ENCODE peak calls at places on chromosome 15, in seven cellular contexts. X is cardiac muscle cell, B is esophagus squamous epithelium, D is fibroblast of the aortic adventitia, Y is A549, P is colonic mucosa, E is heart right ventricle. C is an unnamed sample.

GRCh38 chr15:34719883-34720148 is 35.0 kb downstream of the GJD2 start:
- DNase-seq in E (no peak), B (no peak), D (no peak), P (no peak), Y (no peak), X (no peak), C (no peak)

GRCh38 chr15:69766156-69766555 is 313.5 kb downstream of the RPLP1 start:
- DNase-seq in P (no peak), E (no peak), B (no peak), X (no peak), D (peak), Y (no peak), C (no peak)

GRCh38 chr15:25543156-25543555 is 104.3 kb upstream of the UBE3A start:
- DNase-seq in B (no peak), P (peak), Y (no peak), X (peak), E (no peak), D (peak), C (peak)

GRCh38 chr15:74311734-74312444 is 55.6 kb downstream of the CYP11A1 start:
- DNase-seq in E (no peak), P (no peak), X (peak), D (no peak), Y (peak), B (no peak), C (peak)

GRCh38 chr15:73940061-73940981 is 14.1 kb downstream of the LOXL1 start:
- DNase-seq in Y (no peak), E (no peak), X (no peak), D (peak), B (no peak), P (no peak), C (no peak)

GRCh38 chr15:60509470-60509869 is 30.5 kb upstream of the ICE2 start:
- DNase-seq in B (no peak), Y (no peak), P (no peak), X (no peak), E (no peak), D (no peak), C (no peak)

GRCh38 chr15:97998307-97999071 is 38.0 kb downstream of the ARRDC4 start:
- DNase-seq in P (no peak), Y (no peak), X (no peak), E (no peak), D (peak), B (no peak), C (no peak)

GRCh38 chr15:61011576-61012336 is 217.3 kb downstream of the RORA start:
- DNase-seq in B (no peak), D (no peak), P (no peak), E (no peak), Y (no peak), X (peak), C (no peak)

GRCh38 chr15:79050977-79051376 is 39.6 kb downstream of the RASGRF1 start:
- DNase-seq in E (no peak), Y (no peak), X (peak), D (no peak), P (no peak), B (no peak), C (no peak)

GRCh38 chr15:85746641-85747040 is 48.1 kb downstream of the KLHL25 start:
- DNase-seq in E (no peak), P (no peak), Y (no peak), B (no peak), X (no peak), D (no peak), C (no peak)

GRCh38 chr15:58110999-58111717 is 27.0 kb upstream of the AQP9 start:
- DNase-seq in P (no peak), X (no peak), Y (no peak), D (no peak), B (no peak), E (no peak), C (no peak)

GRCh38 chr15:67832031-67832551 is 6.8 kb downstream of the SKOR1 start:
- DNase-seq in D (peak), P (no peak), E (no peak), X (no peak), B (no peak), Y (peak), C (no peak)

GRCh38 chr15:27844018-27844666 is 255.0 kb downstream of the OCA2 start:
- DNase-seq in X (no peak), P (no peak), D (peak), Y (no peak), B (no peak), E (no peak), C (no peak)

GRCh38 chr15:29291067-29291466 is 21.4 kb upstream of the NSMCE3 start:
- DNase-seq in P (no peak), X (no peak), D (no peak), Y (no peak), B (no peak), E (no peak), C (no peak)

GRCh38 chr15:67746022-67746421 is 79.3 kb upstream of the SKOR1 start:
- DNase-seq in B (no peak), D (peak), E (no peak), X (no peak), Y (no peak), P (no peak), C (no peak)

GRCh38 chr15:75840659-75841058 is 2.6 kb upstream of the UBE2Q2 start:
- DNase-seq in Y (peak), D (peak), E (no peak), X (peak), B (no peak), P (peak), C (no peak)

GRCh38 chr15:44193651-44194396 is 1.2 kb downstream of the FRMD5 start:
- DNase-seq in B (no peak), E (no peak), Y (no peak), D (peak), P (peak), X (peak), C (no peak)

GRCh38 chr15:91065505-91065904 is 34.6 kb upstream of the SV2B start:
- DNase-seq in P (no peak), B (no peak), D (no peak), Y (no peak), X (peak), E (no peak), C (no peak)

GRCh38 chr15:69812881-69813280 is 284.8 kb downstream of the TLE3 start:
- DNase-seq in D (no peak), E (no peak), Y (no peak), B (no peak), X (no peak), P (peak), C (peak)

GRCh38 chr15:33699691-33700447 is 268.4 kb upstream of the CHRM5 start:
- DNase-seq in E (no peak), P (no peak), D (peak), X (peak), Y (peak), B (no peak), C (no peak)
- TF ChIP-seq CTCF in E (peak), P (no peak), D (peak), X (peak), Y (no peak), B (no peak), C (no peak)

DNA sequence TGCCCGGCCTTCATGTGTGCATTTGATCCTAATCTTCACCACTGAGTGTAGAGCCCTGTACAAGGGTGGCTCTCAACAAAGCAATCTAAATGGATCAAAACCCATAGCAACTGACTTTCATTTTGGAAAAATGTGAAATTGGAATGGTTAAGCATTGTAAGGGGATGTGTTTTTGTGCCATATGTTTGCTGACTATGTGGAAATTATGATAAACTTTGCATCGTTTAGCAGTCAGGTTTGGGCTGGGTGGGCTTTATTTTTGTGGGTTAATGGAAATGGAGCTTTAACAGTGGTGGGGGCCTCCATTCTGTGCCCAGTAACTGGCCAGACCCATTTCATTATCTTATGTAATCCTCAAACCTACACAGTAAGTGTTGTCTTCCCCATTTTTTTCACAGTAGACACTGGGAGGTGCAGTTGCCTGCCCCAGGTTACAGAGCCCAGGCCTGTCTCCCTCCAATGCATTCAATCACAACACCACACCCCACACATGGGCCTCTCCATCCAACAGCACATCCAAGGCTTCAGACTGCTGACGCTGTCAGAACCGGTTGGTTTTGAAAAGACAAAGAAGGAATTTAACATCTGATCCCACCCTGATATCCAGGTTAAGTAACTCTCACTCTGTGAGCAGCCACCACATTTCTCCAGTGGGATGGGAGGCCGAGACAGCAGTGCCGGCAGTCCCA is 136.3 kb upstream of the ABHD17C start:
- DNase-seq in X (no peak), B (no peak), P (no peak), Y (no peak), D (no peak), E (no peak), C (no peak)
- H3K4me3 ChIP-seq in X (no peak), B (no peak), P (no peak), Y (no peak), D (no peak), E (no peak), C (no peak)

GRCh38 chr15:100220058-100220728 is 121.6 kb downstream of the ADAMTS17 start:
- DNase-seq in P (no peak), E (no peak), Y (no peak), B (no peak), X (no peak), D (no peak), C (no peak)
- TF ChIP-seq CTCF in P (no peak), E (no peak), Y (no peak), B (no peak), X (no peak), D (no peak), C (no peak)

DNA sequence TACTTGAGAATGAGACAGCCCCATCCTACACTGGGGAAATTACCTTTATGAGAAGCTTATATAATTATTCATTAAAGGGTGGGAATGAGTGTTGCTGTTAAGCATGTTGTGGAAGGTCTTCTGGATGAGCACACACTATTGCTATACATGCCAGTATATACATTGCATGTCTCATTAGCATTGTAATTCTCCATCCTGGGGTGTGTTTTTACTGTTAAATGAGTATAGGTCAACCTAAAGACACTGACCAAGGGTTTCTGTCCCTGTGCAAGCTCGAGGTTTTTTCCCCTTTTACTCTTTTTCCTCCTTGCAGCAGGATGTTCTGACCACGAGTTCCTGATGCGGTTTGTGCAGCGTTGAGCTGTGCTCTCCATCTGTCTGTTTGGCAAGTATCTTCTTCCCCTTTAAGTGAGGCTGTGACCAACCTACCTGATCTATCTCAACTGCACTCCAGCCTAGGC is 7.2 kb upstream of the IVD start:
- DNase-seq in B (no peak), D (no peak), Y (no peak), E (no peak), X (no peak), P (no peak), C (no peak)
- H3K4me3 ChIP-seq in B (no peak), D (no peak), Y (no peak), E (no peak), X (no peak), P (no peak), C (no peak)

C was measured in mucosa of descending colon.